ENCODE peak calls at places on chromosome 17, in four cellular contexts. One of them, this sample, is unnamed.

GRCh38 chr17:47905221-47905733 is 9.2 kb downstream of the SP2 start:
- DNase-seq in lung: peak; percentile 63
- DNase-seq in aorta: peak; percentile 91
- DNase-seq in RWPE1: no peak
- DNase-seq in this sample: no peak

GRCh38 chr17:42246515-42246914 is 29.7 kb downstream of the STAT5B start:
- DNase-seq in lung: no peak
- DNase-seq in aorta: no peak
- DNase-seq in RWPE1: no peak
- DNase-seq in this sample: no peak

GRCh38 chr17:9880582-9880999 is 24.5 kb downstream of the RCVRN start:
- DNase-seq in lung: no peak
- DNase-seq in aorta: no peak
- DNase-seq in RWPE1: peak; percentile 86
- DNase-seq in this sample: peak; percentile 79

GRCh38 chr17:20948984-20949777 is 93.6 kb downstream of the USP22 start:
- DNase-seq in lung: no peak
- DNase-seq in aorta: no peak
- DNase-seq in RWPE1: no peak
- DNase-seq in this sample: no peak

GRCh38 chr17:32385971-32386370 is 36.0 kb downstream of the ZNF207 start:
- DNase-seq in lung: no peak
- DNase-seq in aorta: no peak
- DNase-seq in RWPE1: no peak
- DNase-seq in this sample: no peak

GRCh38 chr17:46797131-46797530 is 21.4 kb downstream of the WNT3 start:
- DNase-seq in lung: no peak
- DNase-seq in aorta: no peak
- DNase-seq in RWPE1: no peak
- DNase-seq in this sample: no peak

GRCh38 chr17:32795339-32795979 is 81.5 kb downstream of the MYO1D start:
- DNase-seq in lung: no peak
- DNase-seq in aorta: no peak
- DNase-seq in RWPE1: no peak
- DNase-seq in this sample: no peak

GRCh38 chr17:46811978-46812583 is 6.4 kb downstream of the WNT3 start:
- DNase-seq in lung: no peak
- DNase-seq in aorta: no peak
- DNase-seq in RWPE1: peak; percentile 49
- DNase-seq in this sample: no peak

GRCh38 chr17:16419074-16419928 is 3.9 kb downstream of the TRPV2 start:
- DNase-seq in lung: no peak
- DNase-seq in aorta: peak; percentile 74
- DNase-seq in RWPE1: peak; percentile 79
- DNase-seq in this sample: peak; percentile 29

GRCh38 chr17:78788451-78788850 is 6.4 kb upstream of the CYTH1 start:
- DNase-seq in lung: no peak
- DNase-seq in aorta: peak; percentile 34
- DNase-seq in RWPE1: no peak
- DNase-seq in this sample: no peak
- H3K27ac ChIP-seq in lung: no peak overlapping the region
- H3K27ac ChIP-seq in aorta: no peak overlapping the region
- H3K27ac ChIP-seq in RWPE1: peak overlapping the region; percentile 18
- H3K27ac ChIP-seq in this sample: no peak overlapping the region

GRCh38 chr17:78121801-78122220 is 6.7 kb downstream of the TMC6 start:
- DNase-seq in lung: no peak
- DNase-seq in aorta: peak; percentile 29
- DNase-seq in RWPE1: no peak
- DNase-seq in this sample: no peak

GRCh38 chr17:78123258-78123929 is 5.2 kb downstream of the TMC6 start:
- DNase-seq in lung: no peak
- DNase-seq in aorta: peak; percentile 12
- DNase-seq in RWPE1: no peak
- DNase-seq in this sample: no peak

GRCh38 chr17:78120971-78121800 is 7.4 kb downstream of the TMC6 start:
- DNase-seq in lung: no peak
- DNase-seq in aorta: peak; percentile 44
- DNase-seq in RWPE1: no peak
- DNase-seq in this sample: no peak

GRCh38 chr17:78122991-78123249 is 5.6 kb downstream of the TMC6 start:
- DNase-seq in lung: no peak
- DNase-seq in aorta: no peak
- DNase-seq in RWPE1: no peak
- DNase-seq in this sample: no peak

GRCh38 chr17:78122221-78122990 is 6.1 kb downstream of the TMC6 start:
- DNase-seq in lung: no peak
- DNase-seq in aorta: peak; percentile 44
- DNase-seq in RWPE1: no peak
- DNase-seq in this sample: no peak
- H3K27ac ChIP-seq in lung: no peak overlapping the region
- H3K27ac ChIP-seq in aorta: no peak overlapping the region
- H3K27ac ChIP-seq in RWPE1: no peak overlapping the region
- H3K27ac ChIP-seq in this sample: no peak overlapping the region

DNA sequence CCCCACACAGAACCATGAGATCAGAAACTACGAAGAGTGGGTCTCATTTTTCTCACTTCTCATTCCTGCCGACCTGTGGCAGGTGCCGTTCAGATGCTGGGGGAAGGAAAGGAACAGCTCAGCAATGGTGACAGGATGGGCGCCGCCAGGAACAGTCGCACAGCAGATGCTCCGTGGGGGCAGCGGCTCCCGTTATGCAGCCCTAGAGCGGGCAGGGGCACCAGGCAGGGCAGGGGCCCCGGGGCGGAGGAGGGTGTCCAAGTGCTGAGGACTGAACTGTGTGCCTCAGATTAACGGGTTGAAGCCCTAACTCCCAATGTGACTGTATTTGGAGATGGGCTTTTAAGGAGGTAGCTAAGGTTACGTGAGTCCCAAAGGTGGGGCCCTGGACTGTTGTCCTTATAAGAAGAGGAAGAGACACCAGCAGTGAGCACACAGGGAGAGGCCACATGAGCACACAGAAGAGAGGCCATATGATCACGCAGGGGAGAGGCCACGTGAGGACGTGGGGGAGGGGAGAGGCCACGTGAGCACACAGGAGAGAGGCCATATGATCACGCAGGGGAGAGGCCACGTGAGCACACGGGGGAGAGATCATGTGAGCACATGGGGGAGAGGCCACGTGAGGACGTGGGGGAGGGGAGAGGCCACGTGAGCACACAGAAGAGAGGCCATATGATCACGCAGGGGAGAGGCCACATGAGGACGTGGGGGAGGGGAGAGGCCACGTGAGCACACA is 95.7 kb upstream of the METRNL start:
- DNase-seq in lung: peak; percentile 17
- DNase-seq in aorta: no peak
- DNase-seq in RWPE1: no peak
- DNase-seq in this sample: no peak
- H3K27ac ChIP-seq in lung: no peak overlapping the region
- H3K27ac ChIP-seq in aorta: no peak overlapping the region
- H3K27ac ChIP-seq in RWPE1: no peak overlapping the region
- H3K27ac ChIP-seq in this sample: no peak overlapping the region

GRCh38 chr17:82049106-82049505 is 2.5 kb downstream of the RFNG start:
- DNase-seq in lung: no peak
- DNase-seq in aorta: no peak
- DNase-seq in RWPE1: no peak
- DNase-seq in this sample: no peak

GRCh38 chr17:82049521-82049971 is 2.1 kb downstream of the RFNG start:
- DNase-seq in lung: no peak
- DNase-seq in aorta: no peak
- DNase-seq in RWPE1: no peak
- DNase-seq in this sample: no peak

GRCh38 chr17:82050761-82051641 is 610 bp downstream of the RFNG start:
- DNase-seq in lung: no peak
- DNase-seq in aorta: peak; percentile 54
- DNase-seq in RWPE1: no peak
- DNase-seq in this sample: no peak

GRCh38 chr17:82048571-82048971 is 3.0 kb downstream of the RFNG start:
- DNase-seq in lung: no peak
- DNase-seq in aorta: no peak
- DNase-seq in RWPE1: no peak
- DNase-seq in this sample: no peak

GRCh38 chr17:82050152-82050760 is 1.4 kb downstream of the RFNG start:
- DNase-seq in lung: no peak
- DNase-seq in aorta: no peak
- DNase-seq in RWPE1: no peak
- DNase-seq in this sample: no peak
- H3K27ac ChIP-seq in lung: no peak overlapping the region
- H3K27ac ChIP-seq in aorta: no peak overlapping the region
- H3K27ac ChIP-seq in RWPE1: peak overlapping the region; percentile 79
- H3K27ac ChIP-seq in this sample: no peak overlapping the region

GRCh38 chr17:603405-604193 is 111.0 kb downstream of the VPS53 start:
- DNase-seq in lung: no peak
- DNase-seq in aorta: no peak
- DNase-seq in RWPE1: no peak
- DNase-seq in this sample: no peak
- H3K27ac ChIP-seq in lung: no peak overlapping the region
- H3K27ac ChIP-seq in aorta: no peak overlapping the region
- H3K27ac ChIP-seq in RWPE1: no peak overlapping the region
- H3K27ac ChIP-seq in this sample: no peak overlapping the region

DNA sequence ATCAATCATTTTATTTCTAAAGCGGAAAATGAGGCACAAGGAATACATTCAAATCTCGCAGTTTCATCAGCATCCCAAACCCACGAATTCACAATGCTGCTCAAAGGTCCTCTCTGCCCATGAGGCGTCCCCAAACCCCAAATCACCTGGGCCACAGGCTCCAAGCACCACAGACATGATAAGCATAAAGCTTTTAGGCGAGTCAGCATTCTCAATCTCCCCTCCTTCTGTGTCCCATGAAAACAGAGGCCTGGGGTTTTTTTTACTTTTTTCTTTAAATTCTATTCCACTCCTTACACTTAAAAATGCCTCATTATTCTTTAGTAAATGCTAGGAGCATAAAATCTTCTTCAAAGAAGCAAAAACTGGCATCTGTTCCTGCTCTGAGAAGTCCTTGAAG is 55.0 kb downstream of the CYTH1 start:
- DNase-seq in lung: no peak
- DNase-seq in aorta: no peak
- DNase-seq in RWPE1: no peak
- DNase-seq in this sample: no peak
- H3K27ac ChIP-seq in lung: no peak overlapping the region
- H3K27ac ChIP-seq in aorta: no peak overlapping the region
- H3K27ac ChIP-seq in RWPE1: no peak overlapping the region
- H3K27ac ChIP-seq in this sample: no peak overlapping the region

DNA sequence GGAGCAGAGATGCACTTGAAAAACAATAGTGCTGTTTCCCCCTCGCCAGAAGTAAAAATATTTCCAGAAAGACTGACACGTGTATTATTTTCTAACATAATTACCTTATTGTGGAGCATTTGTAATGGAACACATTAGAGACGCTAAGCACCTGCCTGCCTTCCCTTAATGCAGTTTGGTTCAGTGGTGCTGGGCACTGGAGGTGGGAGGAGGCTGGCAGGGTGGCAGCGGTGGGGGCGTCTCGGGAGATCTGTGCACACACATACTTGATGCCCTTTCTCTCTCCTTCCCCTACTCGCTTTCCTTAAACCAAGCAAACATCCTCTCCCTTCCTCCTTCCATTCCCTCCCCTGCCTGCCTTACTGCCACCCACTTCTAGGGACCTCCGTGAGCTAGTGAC is 156.6 kb upstream of the SDK2 start:
- DNase-seq in lung: no peak
- DNase-seq in aorta: no peak
- DNase-seq in RWPE1: no peak
- DNase-seq in this sample: no peak
- H3K27ac ChIP-seq in lung: no peak overlapping the region
- H3K27ac ChIP-seq in aorta: no peak overlapping the region
- H3K27ac ChIP-seq in RWPE1: peak overlapping the region; percentile 94
- H3K27ac ChIP-seq in this sample: no peak overlapping the region

DNA sequence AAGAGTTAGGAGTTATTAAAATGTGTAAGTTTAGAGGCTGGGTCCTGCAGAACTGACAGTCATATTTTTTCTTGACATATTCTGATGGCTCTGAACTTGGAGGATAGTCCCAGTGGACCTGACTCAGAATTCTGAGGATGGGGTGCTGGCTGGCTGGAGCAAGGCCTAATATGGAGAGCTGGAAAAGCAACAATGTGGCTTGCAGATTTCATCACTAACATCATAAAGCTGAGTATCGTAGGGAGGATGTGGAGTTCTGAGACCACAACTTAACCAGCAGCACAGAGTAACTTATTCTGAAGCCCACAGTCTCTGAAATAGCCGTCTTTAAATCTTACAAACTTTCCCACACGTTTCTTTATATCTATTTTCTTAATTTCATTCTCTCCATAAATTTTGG is 2.3 kb downstream of the KRTAP1-5 start:
- DNase-seq in lung: no peak
- DNase-seq in aorta: no peak
- DNase-seq in RWPE1: no peak
- DNase-seq in this sample: no peak
- H3K27ac ChIP-seq in lung: no peak overlapping the region
- H3K27ac ChIP-seq in aorta: no peak overlapping the region
- H3K27ac ChIP-seq in RWPE1: no peak overlapping the region
- H3K27ac ChIP-seq in this sample: no peak overlapping the region

GRCh38 chr17:81354944-81355327 is 40.3 kb upstream of the BAHCC1 start:
- DNase-seq in lung: no peak
- DNase-seq in aorta: no peak
- DNase-seq in RWPE1: no peak
- DNase-seq in this sample: no peak

GRCh38 chr17:81354252-81354943 is 40.9 kb upstream of the BAHCC1 start:
- DNase-seq in lung: no peak
- DNase-seq in aorta: no peak
- DNase-seq in RWPE1: no peak
- DNase-seq in this sample: no peak

GRCh38 chr17:81365148-81365600 is 30.1 kb upstream of the BAHCC1 start:
- DNase-seq in lung: peak; percentile 77
- DNase-seq in aorta: peak; percentile 74
- DNase-seq in RWPE1: peak; percentile 73
- DNase-seq in this sample: peak; percentile 75

GRCh38 chr17:81364278-81365147 is 30.7 kb upstream of the BAHCC1 start:
- DNase-seq in lung: no peak
- DNase-seq in aorta: no peak
- DNase-seq in RWPE1: no peak
- DNase-seq in this sample: no peak

GRCh38 chr17:81359218-81359617 is 36.0 kb upstream of the BAHCC1 start:
- DNase-seq in lung: no peak
- DNase-seq in aorta: no peak
- DNase-seq in RWPE1: no peak
- DNase-seq in this sample: no peak
- H3K27ac ChIP-seq in lung: no peak overlapping the region
- H3K27ac ChIP-seq in aorta: no peak overlapping the region
- H3K27ac ChIP-seq in RWPE1: no peak overlapping the region
- H3K27ac ChIP-seq in this sample: no peak overlapping the region